ENCODE peak calls at places on chromosomes 13 and 19, in five cellular contexts. S is hepatocyte, Y is cardiac muscle cell, P is adipocyte, O is thoracic aorta. T is an unnamed sample. For H3K27me3, the result is how much of the 10 kb centered on the place peaks cover.

GRCh38 chr13:73417012-73417615 is 358.3 kb downstream of the KLF5 start:
- DNase-seq in S (no peak), Y (no peak), P (no peak), O (no peak), T (no peak)

GRCh38 chr19:47471733-47472457 is at the start of gene SLC8A2:
- DNase-seq in S (peak), Y (peak), P (peak), O (peak), T (peak)

GRCh38 chr19:12833747-12834417 is 497 bp downstream of the RTBDN start:
- DNase-seq in S (peak), Y (peak), P (peak), O (no peak), T (no peak)

GRCh38 chr13:113591750-113592149 is 7.2 kb downstream of the TFDP1 start:
- DNase-seq in S (no peak), Y (no peak), P (no peak), O (no peak), T (no peak)

GRCh38 chr19:48110350-48110966 is at the start of gene PLA2G4C:
- DNase-seq in S (peak), Y (peak), P (peak), O (peak), T (peak)

GRCh38 chr13:58025821-58026220 is 394.3 kb downstream of the PCDH17 start:
- DNase-seq in S (no peak), Y (peak), P (no peak), O (no peak), T (no peak)

GRCh38 chr19:29785955-29786589 is 25.7 kb upstream of the CCNE1 start:
- DNase-seq in S (no peak), Y (no peak), P (no peak), O (no peak), T (no peak)

GRCh38 chr19:7968796-7969559 is 25.5 kb upstream of the TIMM44 start:
- DNase-seq in S (no peak), Y (no peak), P (no peak), O (no peak), T (no peak)

GRCh38 chr13:42740753-42741152 is 40.6 kb upstream of the FAM216B start:
- DNase-seq in S (peak), Y (no peak), P (no peak), O (no peak), T (peak)

GRCh38 chr19:29364224-29364726 is 151.3 kb upstream of the UQCRFS1 start:
- DNase-seq in S (no peak), Y (no peak), P (no peak), O (no peak), T (no peak)

GRCh38 chr19:46603752-46604241 is 2.7 kb downstream of the CALM3 start:
- DNase-seq in S (peak), Y (no peak), P (peak), O (no peak), T (no peak)

GRCh38 chr13:45225370-45225769 is 24.5 kb upstream of the KCTD4 start:
- DNase-seq in S (no peak), Y (no peak), P (no peak), O (no peak), T (no peak)

GRCh38 chr13:84479656-84480055 is 597.4 kb upstream of the SLITRK1 start:
- DNase-seq in S (no peak), Y (no peak), P (peak), O (no peak), T (peak)

GRCh38 chr19:35955881-35956634 is 19.9 kb downstream of the LRFN3 start:
- DNase-seq in S (no peak), Y (no peak), P (no peak), O (no peak), T (no peak)

GRCh38 chr13:33691980-33692379 is 126.0 kb upstream of the RFC3 start:
- DNase-seq in S (no peak), Y (no peak), P (no peak), O (no peak), T (no peak)

GRCh38 chr13:52738719-52739467 is 727 bp downstream of the CNMD start:
- DNase-seq in S (peak), Y (peak), P (peak), O (no peak), T (no peak)

GRCh38 chr19:9673912-9674668 is 810 bp downstream of the ZNF562 start:
- DNase-seq in S (no peak), Y (no peak), P (no peak), O (no peak), T (peak)

GRCh38 chr19:45079063-45079910 is at the start of gene GEMIN7:
- DNase-seq in S (peak), Y (peak), P (peak), O (no peak), T (peak)

GRCh38 chr13:108573455-108573854 is 56.0 kb upstream of the MYO16 start:
- DNase-seq in S (no peak), Y (no peak), P (no peak), O (no peak), T (no peak)

GRCh38 chr19:35044317-35045117 is 3.0 kb downstream of the HPN start:
- DNase-seq in S (peak), Y (peak), P (peak), O (no peak), T (peak)

GRCh38 chr19:5349041-5349440 is 8.4 kb upstream of the PTPRS start:
- DNase-seq in S (no peak), Y (no peak), P (no peak), O (no peak), T (no peak)

GRCh38 chr19:6660930-6661329 is 9.0 kb downstream of the TNFSF14 start:
- DNase-seq in S (no peak), Y (peak), P (no peak), O (no peak), T (no peak)

GRCh38 chr19:53540091-53540490 is 2.1 kb downstream of the ZNF331 start:
- DNase-seq in S (no peak), Y (no peak), P (no peak), O (no peak), T (no peak)

GRCh38 chr13:63208811-63209210 is 1793.2 kb upstream of the PCDH20 start:
- DNase-seq in S (no peak), Y (no peak), P (no peak), O (no peak), T (no peak)

GRCh38 chr13:29594310-29594709 is 1.2 kb downstream of the SLC7A1 start:
- DNase-seq in S (peak), Y (peak), P (peak), O (no peak), T (peak)

DNA sequence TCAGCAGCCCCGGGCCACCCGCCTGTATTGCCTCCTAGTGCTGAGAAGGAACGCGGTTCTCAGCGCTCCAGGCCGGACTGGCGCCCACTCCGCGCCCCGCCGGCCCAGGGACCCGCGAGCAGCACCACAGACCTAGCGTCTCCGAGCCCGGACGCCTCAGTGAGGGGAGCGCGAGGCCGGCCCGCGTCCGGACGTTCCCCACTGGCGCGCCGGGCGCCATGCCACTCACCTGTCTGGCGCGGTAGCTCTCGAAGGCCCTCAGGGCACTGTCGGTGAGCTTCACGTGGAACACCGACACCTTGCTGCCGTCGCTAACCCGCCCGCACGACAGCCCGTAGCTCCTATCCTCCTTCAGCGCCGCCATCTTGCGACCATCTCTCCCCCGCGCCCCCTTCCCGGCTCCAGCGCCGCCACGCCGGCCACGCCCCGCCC is at the start of gene ELL:
- DNase-seq in S (no peak), Y (no peak), P (no peak), O (no peak), T (no peak)
- H3K27me3 ChIP-seq in S (under half), Y (under half), P (under half), O (under half), T (under half)

DNA sequence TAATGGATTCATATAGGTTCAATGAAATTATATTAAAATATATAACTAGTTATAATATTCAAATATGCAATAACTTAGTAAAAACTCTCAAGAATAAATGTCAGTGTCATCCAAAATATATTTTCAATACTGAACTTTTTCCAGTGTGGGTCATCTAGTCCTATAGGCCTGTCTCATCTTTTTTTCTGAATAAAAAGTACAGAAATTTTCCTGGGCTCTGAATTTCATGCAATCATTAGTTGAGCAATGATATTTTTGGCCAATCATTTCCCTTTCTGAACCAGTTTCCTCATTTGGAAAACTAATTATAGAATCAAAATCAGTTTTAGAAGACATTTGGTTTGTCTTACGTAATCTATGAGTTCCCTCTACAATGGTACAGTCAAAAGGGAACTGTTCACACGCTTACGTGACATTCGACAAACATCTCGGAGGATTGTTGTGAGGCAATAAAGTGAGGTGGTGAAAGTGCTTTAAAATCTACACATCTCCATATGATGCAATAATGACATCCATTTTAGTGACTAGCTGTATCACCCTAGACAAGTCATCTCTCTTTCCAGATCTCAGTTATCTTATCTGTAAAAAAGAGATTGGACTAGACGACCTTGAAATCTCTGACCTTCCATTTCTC is 26.9 kb downstream of the FLT1 start:
- DNase-seq in S (no peak), Y (no peak), P (no peak), O (no peak), T (no peak)
- H3K27me3 ChIP-seq in S (under half), Y (under half), P (under half), O (under half), T (under half)

GRCh38 chr19:33496016-33496415 is 25.6 kb downstream of the PEPD start:
- DNase-seq in S (no peak), Y (no peak), P (no peak), O (no peak), T (no peak)
- H3K27me3 ChIP-seq in S (under half), Y (under half), P (under half), O (under half), T (under half)

GRCh38 chr19:41586064-41586463 is 10.1 kb downstream of the CEACAM21 start:
- DNase-seq in S (no peak), Y (no peak), P (no peak), O (no peak), T (no peak)

GRCh38 chr19:41587838-41588210 is 11.9 kb downstream of the CEACAM21 start:
- DNase-seq in S (no peak), Y (no peak), P (no peak), O (no peak), T (no peak)

GRCh38 chr19:41584931-41585330 is 9.0 kb downstream of the CEACAM21 start:
- DNase-seq in S (no peak), Y (no peak), P (no peak), O (no peak), T (no peak)

GRCh38 chr19:41587101-41587837 is 11.3 kb downstream of the CEACAM21 start:
- DNase-seq in S (no peak), Y (no peak), P (no peak), O (no peak), T (no peak)

GRCh38 chr19:41584260-41584810 is 8.4 kb downstream of the CEACAM21 start:
- DNase-seq in S (no peak), Y (no peak), P (no peak), O (no peak), T (no peak)
- H3K27me3 ChIP-seq in S (under half), Y (under half), P (under half), O (under half), T (under half)

GRCh38 chr19:32537626-32538025 is 43.4 kb upstream of the PDCD5 start:
- DNase-seq in S (no peak), Y (no peak), P (no peak), O (no peak), T (no peak)
- H3K27me3 ChIP-seq in S (under half), Y (under half), P (under half), O (under half), T (under half)

GRCh38 chr19:1072371-1073015 is 5.5 kb downstream of the ARHGAP45 start:
- DNase-seq in S (no peak), Y (no peak), P (no peak), O (no peak), T (no peak)

GRCh38 chr19:1073063-1073955 is 6.3 kb downstream of the ARHGAP45 start:
- DNase-seq in S (no peak), Y (no peak), P (no peak), O (no peak), T (no peak)

GRCh38 chr19:1069009-1069779 is 2.2 kb downstream of the ARHGAP45 start:
- DNase-seq in S (no peak), Y (no peak), P (no peak), O (no peak), T (no peak)

GRCh38 chr19:1070576-1070930 is 3.6 kb downstream of the ARHGAP45 start:
- DNase-seq in S (no peak), Y (no peak), P (peak), O (no peak), T (no peak)

GRCh38 chr19:1070931-1071791 is 4.2 kb downstream of the ARHGAP45 start:
- DNase-seq in S (no peak), Y (peak), P (peak), O (no peak), T (no peak)
- H3K27me3 ChIP-seq in S (half or more), Y (under half), P (under half), O (under half), T (under half)

GRCh38 chr19:50663280-50663790 is 14.1 kb downstream of the C19orf81 start:
- DNase-seq in S (no peak), Y (peak), P (no peak), O (no peak), T (no peak)

GRCh38 chr19:50664204-50664603 is 15.0 kb downstream of the C19orf81 start:
- DNase-seq in S (no peak), Y (no peak), P (no peak), O (no peak), T (no peak)

GRCh38 chr19:50661675-50662441 is 12.6 kb downstream of the C19orf81 start:
- DNase-seq in S (no peak), Y (no peak), P (no peak), O (no peak), T (no peak)

GRCh38 chr19:50661087-50661486 is 11.8 kb downstream of the C19orf81 start:
- DNase-seq in S (no peak), Y (no peak), P (no peak), O (no peak), T (no peak)

GRCh38 chr19:50662442-50663279 is 13.4 kb downstream of the C19orf81 start:
- DNase-seq in S (no peak), Y (no peak), P (no peak), O (no peak), T (no peak)
- H3K27me3 ChIP-seq in S (under half), Y (under half), P (under half), O (under half), T (under half)

GRCh38 chr19:18610245-18610555 is 2.5 kb upstream of the TMEM59L start:
- DNase-seq in S (no peak), Y (no peak), P (no peak), O (no peak), T (no peak)

GRCh38 chr19:18612772-18613588 is at the start of gene TMEM59L:
- DNase-seq in S (no peak), Y (peak), P (peak), O (no peak), T (no peak)

GRCh38 chr19:18610556-18611326 is 1.9 kb upstream of the TMEM59L start:
- DNase-seq in S (no peak), Y (no peak), P (no peak), O (no peak), T (no peak)

GRCh38 chr19:18612051-18612771 is 459 bp upstream of the TMEM59L start:
- DNase-seq in S (no peak), Y (no peak), P (no peak), O (no peak), T (no peak)

DNA sequence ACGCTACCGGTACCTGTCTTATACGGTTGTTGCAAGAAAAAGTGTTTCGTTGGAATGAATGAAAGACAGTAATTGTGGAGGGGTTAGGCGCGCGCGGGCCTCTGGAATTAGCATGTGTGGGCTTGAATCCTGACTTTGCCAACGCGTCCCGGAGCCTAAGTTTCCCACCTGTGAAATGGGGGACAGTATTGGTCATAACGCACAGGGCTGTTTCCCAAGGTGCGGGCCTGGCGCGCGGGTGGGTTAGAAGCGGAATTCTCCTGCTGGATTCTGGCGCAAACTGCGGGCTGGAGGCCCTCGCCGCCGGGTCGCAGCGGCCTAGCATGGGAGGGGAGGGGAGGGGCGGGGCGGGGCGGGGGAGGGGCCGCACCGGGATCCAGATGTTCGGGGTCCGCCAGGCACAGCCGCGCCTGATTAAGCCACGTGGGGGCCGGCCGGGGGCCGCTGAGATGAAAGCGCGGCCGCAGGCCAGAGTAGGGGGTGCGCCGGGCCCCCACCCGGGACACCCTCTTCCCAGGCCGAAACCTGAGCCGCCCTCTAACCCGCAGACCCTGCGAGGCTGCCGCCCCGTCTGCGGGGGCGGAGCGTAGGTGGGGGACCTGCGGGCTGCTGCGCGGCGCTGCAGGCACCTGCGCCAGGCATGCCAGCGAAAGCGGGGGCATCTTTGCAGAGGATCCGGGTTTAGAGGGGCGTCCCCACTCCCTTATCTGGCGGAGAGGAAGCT is 1.2 kb upstream of the TMEM59L start:
- DNase-seq in S (no peak), Y (no peak), P (no peak), O (no peak), T (no peak)
- H3K27me3 ChIP-seq in S (half or more), Y (half or more), P (under half), O (half or more), T (under half)